ENCODE peak calls at places on chromosome X, in six cellular contexts. F is HFF-Myc; O is CD8-positive, alpha-beta T cell; C is PC-3; H is kidney; A is stomach. D is an unnamed sample.

GRCh38 chrX:13756381-13756780 is 21.8 kb downstream of the OFD1 start:
- DNase-seq in F (no peak), C (no peak), H (no peak), O (no peak), A (no peak), D (no peak)

GRCh38 chrX:2697306-2697705 is 6.2 kb downstream of the CD99 start:
- DNase-seq in C (peak), A (no peak), O (no peak), F (no peak), H (no peak), D (no peak)

GRCh38 chrX:20623448-20623847 is 356.7 kb upstream of the RPS6KA3 start:
- DNase-seq in C (peak), F (no peak), H (no peak), A (no peak), O (no peak), D (no peak)

GRCh38 chrX:22345884-22346283 is 73.2 kb downstream of the CBLL2 start:
- DNase-seq in A (no peak), C (peak), F (no peak), O (no peak), H (no peak), D (no peak)

GRCh38 chrX:23312136-23312535 is 22.5 kb upstream of the PTCHD1 start:
- DNase-seq in H (no peak), F (no peak), A (no peak), O (no peak), C (no peak), D (no peak)

GRCh38 chrX:19212037-19212436 is 89.8 kb upstream of the ADGRG2 start:
- DNase-seq in F (no peak), H (no peak), A (no peak), C (no peak), O (no peak), D (no peak)

GRCh38 chrX:106612403-106612789 is 618 bp downstream of the RADX start:
- DNase-seq in C (peak), A (no peak), F (no peak), H (no peak), O (no peak), D (no peak)

GRCh38 chrX:13101439-13102139 is 57.2 kb upstream of the FAM9C start:
- DNase-seq in H (peak), F (peak), O (peak), A (peak), C (peak), D (no peak)

GRCh38 chrX:53077207-53078197 is 4.7 kb upstream of the TSPYL2 start:
- DNase-seq in O (no peak), C (no peak), A (no peak), H (peak), F (no peak), D (no peak)

GRCh38 chrX:111719426-111720210 is 38.6 kb downstream of the ALG13 start:
- DNase-seq in O (no peak), H (no peak), A (no peak), C (peak), F (no peak), D (peak)

GRCh38 chrX:85288992-85289723 is 45.4 kb downstream of the ZNF711 start:
- DNase-seq in F (no peak), A (no peak), O (no peak), H (no peak), C (no peak), D (no peak)

GRCh38 chrX:112642349-112642748 is 37.4 kb downstream of the LHFPL1 start:
- DNase-seq in O (peak), C (peak), A (peak), F (peak), H (no peak), D (peak)

GRCh38 chrX:1649623-1650022 is 34.8 kb downstream of the ASMT start:
- DNase-seq in F (no peak), O (no peak), C (no peak), A (no peak), H (no peak), D (no peak)

GRCh38 chrX:71466979-71467523 is 65.9 kb upstream of the OGT start:
- DNase-seq in F (no peak), A (no peak), H (no peak), O (no peak), C (no peak), D (no peak)

GRCh38 chrX:40852573-40852972 is 117.2 kb upstream of the MED14 start:
- DNase-seq in C (no peak), F (no peak), H (no peak), A (no peak), O (no peak), D (no peak)

GRCh38 chrX:137354851-137355250 is 211.1 kb upstream of the ZIC3 start:
- DNase-seq in H (no peak), A (no peak), C (no peak), O (no peak), F (no peak), D (no peak)

GRCh38 chrX:111200327-111200726 is 70.0 kb downstream of the CAPN6 start:
- DNase-seq in O (no peak), A (no peak), F (no peak), H (no peak), C (no peak), D (no peak)

GRCh38 chrX:27085346-27085745 is 377.8 kb downstream of the PPP4R3C start:
- DNase-seq in C (no peak), A (no peak), H (no peak), F (no peak), O (no peak), D (no peak)

GRCh38 chrX:15146515-15146914 is 123.4 kb downstream of the ASB9 start:
- DNase-seq in C (peak), A (peak), F (no peak), O (no peak), H (no peak), D (no peak)
- TF ChIP-seq CTCF in C (peak), A (no peak), F (peak), O (no peak), H (no peak), D (no peak)

GRCh38 chrX:46551494-46552128 is 6.4 kb upstream of the ZNF674 start:
- DNase-seq in O (no peak), F (no peak), H (no peak), C (peak), A (no peak), D (no peak)

GRCh38 chrX:46559062-46559461 is 13.8 kb upstream of the ZNF674 start:
- DNase-seq in F (no peak), H (no peak), O (no peak), C (no peak), A (no peak), D (no peak)

GRCh38 chrX:46549914-46550313 is 4.7 kb upstream of the ZNF674 start:
- DNase-seq in F (no peak), O (no peak), C (no peak), H (no peak), A (no peak), D (no peak)

GRCh38 chrX:46553935-46554334 is 8.7 kb upstream of the ZNF674 start:
- DNase-seq in C (no peak), F (no peak), H (no peak), O (no peak), A (no peak), D (no peak)

GRCh38 chrX:46554942-46555341 is 9.7 kb upstream of the ZNF674 start:
- DNase-seq in O (no peak), F (no peak), H (no peak), C (peak), A (no peak), D (no peak)
- TF ChIP-seq CTCF in O (no peak), F (no peak), H (peak), C (peak), A (no peak), D (no peak)

DNA sequence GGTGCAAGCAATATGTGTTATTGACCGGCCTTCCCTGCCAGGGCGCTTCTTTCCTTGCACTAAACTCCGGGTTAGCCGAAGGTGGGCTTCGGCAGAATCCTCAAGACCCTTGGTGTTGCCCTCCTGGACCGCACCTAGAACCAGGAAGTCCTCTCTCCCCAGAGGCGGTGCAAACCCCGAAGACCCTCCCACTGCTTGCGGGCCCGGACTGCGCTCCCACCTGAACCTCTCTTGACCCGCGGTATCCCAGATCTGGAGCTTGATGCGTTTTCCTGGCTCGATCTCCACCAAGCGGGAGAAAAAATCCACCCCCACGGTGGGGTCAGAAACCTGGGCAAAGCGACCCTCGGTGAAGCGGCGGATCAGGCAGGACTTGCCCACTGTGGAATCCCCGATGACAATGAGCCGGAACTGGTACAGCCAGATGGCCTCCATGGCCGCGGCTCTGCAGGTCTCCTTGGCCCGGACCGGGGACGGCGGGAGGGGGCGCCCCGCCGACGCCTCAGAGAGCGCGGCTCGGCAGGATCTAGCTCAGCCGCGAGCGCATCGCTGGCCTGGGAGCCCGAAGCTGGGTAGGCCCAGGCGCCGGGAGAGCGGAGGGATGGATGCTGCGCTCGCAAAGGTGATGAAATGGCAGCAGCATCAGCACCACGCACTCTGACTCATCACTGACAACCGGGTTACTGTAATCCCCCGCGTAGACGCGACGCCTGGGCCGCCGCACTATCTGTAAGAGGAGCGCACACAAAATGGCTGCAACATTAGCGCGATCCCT is at the start of gene RAB39B:
- DNase-seq in O (peak), H (peak), F (peak), A (peak), C (peak), D (peak)
- TF ChIP-seq CTCF in O (no peak), H (no peak), F (no peak), A (no peak), C (no peak), D (peak)

GRCh38 chrX:47643926-47644325 is 6.4 kb downstream of the ELK1 start:
- DNase-seq in F (no peak), C (peak), O (no peak), H (no peak), A (no peak), D (no peak)
- TF ChIP-seq CTCF in F (no peak), C (peak), O (no peak), H (peak), A (no peak), D (no peak)

DNA sequence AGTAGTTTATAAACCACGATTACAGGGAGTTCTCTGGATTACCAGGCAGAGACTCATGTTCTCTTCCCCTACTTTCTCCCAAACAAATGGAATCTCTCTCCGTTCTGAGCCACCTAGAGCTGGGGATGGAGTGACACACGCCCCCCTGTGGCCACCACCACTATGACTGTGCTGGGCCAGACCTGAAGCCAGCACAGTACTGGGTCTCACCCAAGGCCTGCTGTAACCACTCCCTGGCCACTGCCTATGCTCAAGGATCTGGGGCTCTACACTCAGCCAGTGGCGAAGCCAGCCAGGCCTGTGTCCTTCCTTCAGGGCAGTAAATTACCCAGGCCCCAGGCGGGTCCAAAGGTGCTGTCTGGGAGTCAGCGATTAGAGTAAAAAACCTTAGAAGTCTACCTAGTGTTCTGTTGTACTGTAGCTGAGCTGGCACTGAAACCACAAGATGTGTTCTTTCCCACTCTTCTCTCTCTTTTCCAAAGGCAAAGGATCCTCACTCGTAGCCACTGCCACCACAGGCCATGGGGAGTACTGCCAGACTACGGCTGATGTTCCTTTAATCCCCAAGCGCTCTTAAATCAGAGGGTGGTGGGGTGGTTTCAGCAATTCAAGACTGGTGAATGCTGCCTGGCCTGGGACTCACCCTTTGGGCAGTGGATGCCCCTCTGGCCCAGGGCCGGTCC is 412.2 kb upstream of the ARX start:
- DNase-seq in F (no peak), A (no peak), H (no peak), O (no peak), C (no peak), D (no peak)
- TF ChIP-seq CTCF in F (no peak), A (no peak), H (no peak), O (no peak), C (no peak), D (no peak)

GRCh38 chrX:109475174-109475891 is 6.6 kb downstream of the GUCY2F start:
- DNase-seq in F (no peak), A (peak), O (no peak), H (peak), C (peak), D (peak)
- TF ChIP-seq CTCF in F (peak), A (peak), O (no peak), H (peak), C (peak), D (peak)

GRCh38 chrX:115268421-115268820 is 21.1 kb upstream of the LUZP4 start:
- DNase-seq in A (no peak), O (no peak), C (peak), F (no peak), H (no peak), D (no peak)
- TF ChIP-seq CTCF in A (no peak), O (no peak), C (peak), F (peak), H (no peak), D (no peak)

D was measured in GM20000.